ENCODE peak calls at places on chromosomes 16 and 17, in six cellular contexts. D is PC-3, Q is right lobe of liver, K is tibial artery, R is HCT116, P is tibial nerve. Y is an unnamed sample.

GRCh38 chr17:42387221-42387657 is 1.0 kb downstream of the STAT3 start:
- DNase-seq in P (no peak), R (no peak), K (no peak), Q (no peak), D (no peak), Y (no peak)

GRCh38 chr17:82287849-82288601 is 14.5 kb upstream of the CSNK1D start:
- DNase-seq in R (peak; percentile 91), Q (peak; percentile 61), D (peak; percentile 88), P (no peak), K (no peak), Y (peak; percentile 75)

GRCh38 chr16:62883526-62883925 is 847.3 kb upstream of the CDH8 start:
- DNase-seq in P (no peak), Q (no peak), R (no peak), K (no peak), D (no peak), Y (no peak)

GRCh38 chr17:81030726-81031570 is 4.0 kb upstream of the BAIAP2 start:
- DNase-seq in K (peak; percentile 24), P (no peak), R (no peak), Q (peak; percentile 78), D (no peak), Y (no peak)

GRCh38 chr16:57537596-57538234 is 1.3 kb upstream of the CCDC102A start:
- DNase-seq in Q (no peak), D (no peak), K (no peak), P (no peak), R (no peak), Y (no peak)

GRCh38 chr17:2018716-2019490 is 6.2 kb downstream of the RTN4RL1 start:
- DNase-seq in P (no peak), Q (no peak), K (no peak), D (no peak), R (no peak), Y (no peak)

GRCh38 chr17:75900691-75901533 is 3.8 kb downstream of the MRPL38 start:
- DNase-seq in D (no peak), R (no peak), P (no peak), Q (no peak), K (no peak), Y (no peak)

GRCh38 chr17:5431929-5432556 is 6.9 kb downstream of the C1QBP start:
- DNase-seq in P (no peak), Q (no peak), D (no peak), K (no peak), R (no peak), Y (no peak)

GRCh38 chr17:51152766-51153209 is 571 bp upstream of the NME1 start:
- DNase-seq in K (no peak), P (no peak), R (no peak), D (peak; percentile 40), Q (no peak), Y (no peak)

GRCh38 chr16:83717814-83718213 is 90.0 kb upstream of the HSBP1 start:
- DNase-seq in P (no peak), Q (no peak), R (no peak), K (no peak), D (no peak), Y (peak; percentile 56)

GRCh38 chr17:15408803-15409202 is 58.6 kb downstream of the CDRT4 start:
- DNase-seq in P (no peak), Q (no peak), K (no peak), R (no peak), D (peak; percentile 53), Y (no peak)

GRCh38 chr16:89829630-89830437 is 1.6 kb downstream of the SPIRE2 start:
- DNase-seq in Q (no peak), D (no peak), R (no peak), P (no peak), K (no peak), Y (no peak)

GRCh38 chr17:79949646-79950292 is 85.9 kb downstream of the TBC1D16 start:
- DNase-seq in K (no peak), R (no peak), P (no peak), Q (no peak), D (no peak), Y (no peak)

GRCh38 chr16:578870-579405 is 9.2 kb downstream of the PIGQ start:
- DNase-seq in D (peak; percentile 48), P (peak; percentile 51), K (peak; percentile 62), R (no peak), Q (peak; percentile 80), Y (no peak)

GRCh38 chr17:65243838-65244237 is 106.7 kb downstream of the RGS9 start:
- DNase-seq in P (no peak), K (no peak), D (peak; percentile 91), Q (no peak), R (peak; percentile 86), Y (no peak)

GRCh38 chr16:83615553-83615952 is 192.2 kb upstream of the HSBP1 start:
- DNase-seq in K (no peak), P (no peak), Q (no peak), D (no peak), R (no peak), Y (no peak)

GRCh38 chr17:41625602-41626001 is 1.2 kb upstream of the KRT17 start:
- DNase-seq in K (no peak), Q (no peak), R (no peak), D (peak; percentile 71), P (no peak), Y (no peak)

GRCh38 chr16:585351-585750 is 4.5 kb upstream of the RAB40C start:
- DNase-seq in Q (peak; percentile 69), K (no peak), R (no peak), P (no peak), D (no peak), Y (no peak)

GRCh38 chr17:30379303-30380105 is 777 bp downstream of the CPD start:
- DNase-seq in P (no peak), D (no peak), R (no peak), Q (peak; percentile 55), K (peak; percentile 20), Y (no peak)

GRCh38 chr16:1876468-1876867 is 4.5 kb upstream of the MEIOB start:
- DNase-seq in P (no peak), Q (peak; percentile 58), D (no peak), K (no peak), R (no peak), Y (no peak)

GRCh38 chr17:82457071-82457789 is 1.3 kb upstream of the NARF start:
- DNase-seq in Q (peak; percentile 74), P (no peak), R (no peak), D (peak; percentile 16), K (peak; percentile 67), Y (no peak)

GRCh38 chr17:7873051-7873450 is 15.2 kb downstream of the CYB5D1 start:
- DNase-seq in K (no peak), D (no peak), Q (no peak), P (no peak), R (no peak), Y (no peak)

GRCh38 chr16:81752225-81752875 is 26.7 kb upstream of the PLCG2 start:
- DNase-seq in Q (peak; percentile 58), P (no peak), D (no peak), R (no peak), K (peak; percentile 70), Y (no peak)

GRCh38 chr16:27982184-27982583 is 81.3 kb downstream of the GSG1L start:
- DNase-seq in D (no peak), R (peak; percentile 42), P (no peak), K (no peak), Q (no peak), Y (no peak)

GRCh38 chr16:52238710-52239109 is 308.2 kb downstream of the TOX3 start:
- DNase-seq in R (no peak), D (no peak), P (no peak), K (no peak), Q (no peak), Y (no peak)

GRCh38 chr16:80738521-80738920 is 65.9 kb downstream of the CDYL2 start:
- DNase-seq in K (no peak), P (no peak), R (no peak), D (peak; percentile 15), Q (no peak), Y (no peak)

GRCh38 chr17:47423406-47424295 is 99.9 kb downstream of the EFCAB13 start:
- DNase-seq in K (no peak), P (no peak), Q (peak; percentile 49), R (no peak), D (peak; percentile 48), Y (no peak)

GRCh38 chr16:83952587-83952939 is 477 bp upstream of the OSGIN1 start:
- DNase-seq in K (no peak), D (peak; percentile 74), Q (peak; percentile 73), P (no peak), R (peak; percentile 72), Y (no peak)

GRCh38 chr17:46769531-46770438 is 48.7 kb downstream of the WNT3 start:
- DNase-seq in R (no peak), K (no peak), P (no peak), D (peak; percentile 31), Q (no peak), Y (no peak)

GRCh38 chr17:74678541-74678940 is 34.2 kb downstream of the CD300LF start:
- DNase-seq in P (no peak), K (no peak), R (no peak), Q (no peak), D (no peak), Y (no peak)
- H3K4me3 ChIP-seq in P (no peak overlapping the region), K (no peak overlapping the region), R (no peak overlapping the region), Q (no peak overlapping the region), D (no peak overlapping the region), Y (no peak overlapping the region)

GRCh38 chr16:73176577-73177013 is 128.7 kb upstream of the ZFHX3 start:
- DNase-seq in R (peak; percentile 48), Q (no peak), P (no peak), K (no peak), D (peak; percentile 65), Y (peak; percentile 91)
- TF ChIP-seq CTCF in R (peak; percentile 47), Q (peak; percentile 8), P (no peak), K (peak; percentile 11), D (no peak), Y (peak; percentile 58)

DNA sequence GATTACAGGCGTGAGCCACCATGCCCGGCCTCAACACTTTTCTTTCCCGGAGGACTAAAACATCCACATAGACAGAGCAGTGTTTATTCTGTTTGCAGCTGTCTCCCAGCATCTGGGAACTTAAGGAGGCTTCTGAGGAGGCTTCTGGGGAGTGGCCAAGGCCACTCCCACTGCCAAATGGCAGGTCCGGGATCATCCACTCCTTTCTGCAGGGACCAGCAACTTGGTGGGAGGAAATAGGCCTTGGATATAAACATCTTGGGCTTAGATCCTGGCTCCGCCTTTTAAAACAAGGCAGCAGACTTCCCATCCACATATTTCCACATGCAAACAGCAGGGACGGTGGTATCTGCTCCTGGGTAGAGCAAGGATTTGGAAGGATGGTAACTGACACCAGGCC is 14.1 kb upstream of the SPATA32 start:
- DNase-seq in D (no peak), R (no peak), K (no peak), P (no peak), Q (no peak), Y (no peak)
- H3K36me3 ChIP-seq in D (peaks cover 37% of the 10 kb centered on the region), R (peaks cover 23% of the 10 kb centered on the region), K (peaks cover 17% of the 10 kb centered on the region), P (peaks cover 50% of the 10 kb centered on the region), Q (no peaks in the 10 kb centered on the region), Y (peaks cover 19% of the 10 kb centered on the region)

DNA sequence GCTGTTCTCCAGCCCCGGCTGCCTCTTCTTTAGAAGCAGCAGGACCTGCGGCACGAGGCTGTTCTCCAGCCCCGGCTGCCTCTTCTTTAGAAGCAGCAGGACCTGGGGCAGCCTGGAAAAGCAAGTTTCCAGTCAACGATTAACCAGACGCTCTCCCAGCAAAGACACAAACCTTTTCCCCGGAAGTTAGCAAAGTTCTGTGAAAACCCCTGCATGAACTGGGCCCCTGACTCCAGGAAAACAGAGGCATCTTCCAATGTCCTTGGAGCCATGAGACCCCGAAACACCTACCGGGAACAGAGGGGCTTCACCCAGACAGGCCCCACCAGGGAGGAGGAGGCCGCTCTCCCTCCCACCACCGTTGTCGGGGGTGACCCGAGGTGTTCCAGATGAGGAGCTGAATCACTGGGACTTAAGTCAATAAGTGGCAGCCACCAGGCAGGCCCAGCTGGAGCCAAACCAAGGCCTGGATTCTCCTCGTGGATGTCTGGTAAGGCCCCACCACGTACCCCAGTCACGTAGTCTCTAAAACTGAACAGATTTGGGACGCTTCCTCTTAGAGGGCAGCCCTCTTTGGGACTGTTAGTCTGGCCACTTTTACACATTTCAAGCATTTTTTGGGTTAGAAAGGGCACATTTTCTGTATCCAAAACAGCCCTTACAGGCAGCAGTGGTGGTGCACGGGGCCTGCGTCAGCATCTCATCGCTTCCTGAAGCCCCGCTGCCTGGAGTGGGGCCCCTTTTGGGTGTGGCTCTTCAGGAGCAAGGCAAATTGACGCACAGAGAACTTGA is at the start of gene RPH3AL:
- DNase-seq in K (peak; percentile 39), Q (peak; percentile 84), D (peak; percentile 83), R (peak; percentile 36), P (no peak), Y (no peak)
- H3K4me3 ChIP-seq in K (no peak within 1 kb of the TSS), Q (peak within 1 kb of the TSS; percentile 56), D (peak within 1 kb of the TSS; percentile 64), R (peak within 1 kb of the TSS; percentile 31), P (no peak within 1 kb of the TSS), Y (no peak within 1 kb of the TSS)

Y was measured in BJ.